ENCODE peak calls at places on chromosomes 5 and 9, in nine cellular contexts. Z, S, I, D, C, O, A, T and X are unnamed samples.

GRCh38 chr9:73683862-73684591 is 532.4 kb downstream of the ANXA1 start:
- DNase-seq in T (no peak), O (no peak), C (no peak), A (no peak), Z (no peak), D (no peak), I (no peak), S (no peak), X (peak)

GRCh38 chr5:55638455-55638854 is 73.7 kb downstream of the SLC38A9 start:
- DNase-seq in S (peak), D (no peak), A (no peak), I (no peak), O (no peak), C (no peak), T (no peak), Z (no peak), X (no peak)

GRCh38 chr5:76787237-76787636 is 31.6 kb upstream of the F2RL1 start:
- DNase-seq in D (peak), A (peak), I (no peak), Z (peak), O (no peak), S (peak), T (no peak), C (peak), X (no peak)

GRCh38 chr9:95552814-95553546 is 36.2 kb upstream of the PTCH1 start:
- DNase-seq in I (peak), S (no peak), O (peak), Z (peak), C (peak), A (no peak), T (no peak), D (peak), X (no peak)

GRCh38 chr5:142717582-142718215 is 31.8 kb upstream of the FGF1 start:
- DNase-seq in O (no peak), D (peak), T (no peak), I (no peak), A (no peak), Z (peak), C (no peak), S (peak), X (peak)

GRCh38 chr5:140868721-140869554 is at the start of gene PCDHA11:
- DNase-seq in O (peak), I (no peak), A (no peak), D (no peak), Z (no peak), C (no peak), S (no peak), T (no peak), X (peak)

GRCh38 chr5:135916638-135917263 is 21.1 kb upstream of the IL9 start:
- DNase-seq in I (no peak), S (no peak), C (no peak), Z (no peak), D (no peak), T (no peak), A (no peak), O (no peak), X (no peak)

GRCh38 chr9:97840521-97840920 is 12.5 kb upstream of the FOXE1 start:
- DNase-seq in S (peak), A (no peak), I (no peak), O (no peak), T (no peak), Z (no peak), C (no peak), D (no peak), X (no peak)

GRCh38 chr9:16128003-16128402 is 575.2 kb downstream of the CCDC171 start:
- DNase-seq in O (no peak), Z (no peak), T (no peak), D (no peak), S (no peak), I (no peak), C (no peak), A (no peak), X (no peak)

GRCh38 chr5:142426129-142426641 is 101.4 kb upstream of the SPRY4 start:
- DNase-seq in O (no peak), D (peak), S (peak), Z (peak), I (no peak), C (no peak), A (no peak), T (peak), X (peak)

GRCh38 chr5:57499262-57500050 is 16.8 kb upstream of the ACTBL2 start:
- DNase-seq in C (no peak), D (peak), A (no peak), T (peak), S (peak), O (peak), Z (no peak), I (no peak), X (peak)

GRCh38 chr9:91160181-91160580 is 201.5 kb downstream of the AUH start:
- DNase-seq in A (no peak), T (no peak), D (no peak), C (no peak), Z (no peak), I (no peak), O (no peak), S (no peak), X (no peak)

GRCh38 chr5:115423051-115423450 is 121.5 kb downstream of the FEM1C start:
- DNase-seq in T (no peak), A (no peak), Z (no peak), D (no peak), O (no peak), S (peak), C (no peak), I (no peak), X (no peak)

GRCh38 chr9:21362287-21362686 is 5.6 kb downstream of the IFNA13 start:
- DNase-seq in D (no peak), T (no peak), S (no peak), I (no peak), C (no peak), A (no peak), Z (no peak), O (no peak), X (no peak)

GRCh38 chr5:99936911-99937310 is 598.3 kb upstream of the FAM174A start:
- DNase-seq in Z (no peak), T (no peak), O (no peak), I (no peak), S (no peak), C (no peak), A (no peak), D (no peak), X (no peak)

GRCh38 chr5:83488821-83489220 is 17.3 kb downstream of the VCAN start:
- DNase-seq in T (no peak), I (no peak), O (no peak), D (no peak), Z (no peak), C (no peak), A (no peak), S (peak), X (no peak)

GRCh38 chr9:75183293-75183692 is 95.0 kb downstream of the OSTF1 start:
- DNase-seq in T (no peak), C (no peak), O (no peak), D (no peak), A (no peak), Z (no peak), S (no peak), I (no peak), X (no peak)

GRCh38 chr5:1468247-1468612 is 23.0 kb upstream of the SLC6A3 start:
- DNase-seq in T (no peak), O (peak), A (no peak), D (no peak), Z (peak), I (peak), C (no peak), S (no peak), X (no peak)

GRCh38 chr9:99876190-99876589 is 30.3 kb upstream of the STX17 start:
- DNase-seq in O (no peak), Z (no peak), C (no peak), S (no peak), I (no peak), T (no peak), A (no peak), D (no peak), X (peak)

GRCh38 chr5:78647838-78648358 is 674 bp downstream of the LHFPL2 start:
- DNase-seq in C (peak), T (no peak), I (peak), D (peak), Z (peak), S (peak), A (peak), O (no peak), X (no peak)

GRCh38 chr9:8374471-8374870 is 574.9 kb upstream of the DMAC1 start:
- DNase-seq in S (no peak), Z (no peak), D (no peak), O (no peak), A (no peak), C (no peak), I (no peak), T (no peak), X (no peak)

GRCh38 chr9:72467766-72468738 is 53.4 kb upstream of the TMC1 start:
- DNase-seq in O (no peak), S (no peak), A (no peak), I (no peak), T (no peak), D (no peak), C (no peak), Z (no peak), X (peak)

GRCh38 chr5:172005708-172006377 is 595 bp downstream of the FBXW11 start:
- DNase-seq in Z (peak), S (no peak), D (peak), I (peak), O (peak), T (no peak), C (no peak), A (peak), X (peak)

GRCh38 chr5:169914766-169915165 is 65.5 kb downstream of the INSYN2B start:
- DNase-seq in S (peak), Z (peak), C (peak), D (no peak), A (no peak), O (no peak), I (peak), T (no peak), X (no peak)

GRCh38 chr9:97475079-97475478 is 26.4 kb upstream of the TMOD1 start:
- DNase-seq in T (no peak), D (no peak), A (no peak), C (no peak), I (no peak), Z (no peak), S (peak), O (no peak), X (no peak)

GRCh38 chr5:7742241-7742656 is 108.7 kb downstream of the CFAP90 start:
- DNase-seq in A (no peak), Z (no peak), D (no peak), O (no peak), I (no peak), S (no peak), C (no peak), T (no peak), X (no peak)

GRCh38 chr9:12968093-12968492 is 193.3 kb downstream of the LURAP1L start:
- DNase-seq in A (no peak), T (no peak), O (no peak), C (no peak), I (no peak), D (no peak), S (peak), Z (no peak), X (no peak)

GRCh38 chr5:179887095-179887494 is 20.6 kb downstream of the TBC1D9B start:
- DNase-seq in S (no peak), C (no peak), A (no peak), Z (no peak), D (no peak), T (no peak), I (no peak), O (no peak), X (no peak)

GRCh38 chr5:159451197-159452052 is 121.1 kb upstream of the IL12B start:
- DNase-seq in D (peak), I (peak), C (no peak), O (no peak), Z (peak), T (peak), S (peak), A (no peak), X (no peak)

GRCh38 chr5:178145965-178146820 is 7.5 kb downstream of the NHP2 start:
- DNase-seq in S (peak), C (no peak), D (peak), A (peak), I (peak), Z (peak), O (peak), T (peak), X (peak)

GRCh38 chr5:93578813-93579560 is 2.0 kb downstream of the NR2F1-AS1 start:
- DNase-seq in I (peak), A (no peak), O (no peak), Z (peak), C (peak), D (no peak), S (peak), T (no peak), X (peak)

GRCh38 chr9:7844283-7844682 is 44.7 kb upstream of the DMAC1 start:
- DNase-seq in D (no peak), C (no peak), O (no peak), I (no peak), Z (no peak), S (peak), T (peak), A (no peak), X (peak)

GRCh38 chr9:3828495-3828894 is 302.7 kb upstream of the RFX3 start:
- DNase-seq in T (no peak), O (no peak), Z (no peak), C (no peak), A (no peak), I (no peak), S (peak), D (no peak), X (no peak)

GRCh38 chr9:123390337-123391135 is 34.5 kb downstream of the CRB2 start:
- DNase-seq in I (no peak), A (no peak), C (no peak), S (no peak), O (no peak), Z (peak), D (no peak), T (no peak), X (no peak)

GRCh38 chr5:177595991-177596774 is 3.7 kb upstream of the B4GALT7 start:
- DNase-seq in O (no peak), A (no peak), Z (no peak), S (no peak), C (no peak), I (no peak), D (no peak), T (peak), X (no peak)

GRCh38 chr5:140216468-140217074 is 41.6 kb downstream of the CYSTM1 start:
- DNase-seq in T (no peak), I (no peak), A (no peak), Z (no peak), S (no peak), C (no peak), D (no peak), O (peak), X (no peak)

DNA sequence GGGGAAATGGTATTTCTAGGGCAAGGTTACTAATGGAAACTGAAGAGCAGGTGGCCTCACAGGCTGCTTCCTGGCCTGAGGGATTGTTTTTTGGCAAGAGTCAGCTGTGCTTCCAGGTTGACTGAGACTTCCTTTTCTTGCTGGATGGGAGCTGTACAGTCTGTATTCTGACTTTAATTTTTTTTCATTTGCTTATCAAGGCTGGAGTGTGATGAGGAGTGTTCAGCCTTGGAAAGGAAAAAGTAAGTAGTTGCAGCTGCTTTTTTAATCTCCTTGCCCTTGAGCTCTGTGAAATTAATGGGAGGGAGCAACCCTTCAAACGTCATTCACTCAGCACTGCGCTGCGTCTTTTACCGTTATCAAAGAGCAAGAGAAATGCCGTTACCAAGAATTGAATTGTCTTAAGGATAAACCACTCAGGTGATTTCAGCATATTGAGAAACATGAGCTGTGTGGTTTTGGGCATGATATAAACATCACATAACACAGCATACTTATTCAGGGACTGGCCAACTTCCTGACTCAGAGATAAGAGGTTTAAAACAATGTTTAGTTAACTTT is 47.6 kb downstream of the AQP7 start:
- DNase-seq in O (no peak), I (no peak), D (no peak), Z (no peak), C (no peak), A (no peak), T (no peak), S (peak), X (no peak)
- TF ChIP-seq POLR2A in O (no peak), I (no peak), D (no peak), Z (no peak), C (no peak), A (no peak), T (no peak), S (no peak), X (no peak)

DNA sequence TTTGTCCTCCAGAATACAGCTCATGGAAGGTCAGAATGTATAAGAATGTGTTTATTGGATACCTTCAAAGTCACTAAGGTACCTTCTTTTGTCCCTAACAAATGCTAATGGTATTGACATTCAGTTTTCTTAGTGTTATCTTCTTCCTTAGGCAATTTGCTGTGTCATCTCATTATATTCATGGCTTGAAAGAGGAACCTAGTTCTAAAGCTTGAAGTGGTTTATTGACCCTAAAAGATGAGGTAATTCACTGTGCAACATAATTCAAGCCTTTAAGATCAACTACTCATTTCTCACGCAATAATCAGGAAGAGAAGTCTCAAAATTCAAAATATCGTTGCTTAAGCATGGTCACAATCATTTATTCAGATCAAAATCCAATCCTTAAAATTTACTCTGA is 342.7 kb upstream of the RIOK2 start:
- DNase-seq in S (no peak), C (no peak), Z (no peak), I (no peak), D (no peak), O (no peak), T (no peak), A (no peak), X (peak)
- TF ChIP-seq POLR2A in S (no peak), C (no peak), Z (no peak), I (no peak), D (no peak), O (no peak), T (no peak), A (no peak), X (no peak)

DNA sequence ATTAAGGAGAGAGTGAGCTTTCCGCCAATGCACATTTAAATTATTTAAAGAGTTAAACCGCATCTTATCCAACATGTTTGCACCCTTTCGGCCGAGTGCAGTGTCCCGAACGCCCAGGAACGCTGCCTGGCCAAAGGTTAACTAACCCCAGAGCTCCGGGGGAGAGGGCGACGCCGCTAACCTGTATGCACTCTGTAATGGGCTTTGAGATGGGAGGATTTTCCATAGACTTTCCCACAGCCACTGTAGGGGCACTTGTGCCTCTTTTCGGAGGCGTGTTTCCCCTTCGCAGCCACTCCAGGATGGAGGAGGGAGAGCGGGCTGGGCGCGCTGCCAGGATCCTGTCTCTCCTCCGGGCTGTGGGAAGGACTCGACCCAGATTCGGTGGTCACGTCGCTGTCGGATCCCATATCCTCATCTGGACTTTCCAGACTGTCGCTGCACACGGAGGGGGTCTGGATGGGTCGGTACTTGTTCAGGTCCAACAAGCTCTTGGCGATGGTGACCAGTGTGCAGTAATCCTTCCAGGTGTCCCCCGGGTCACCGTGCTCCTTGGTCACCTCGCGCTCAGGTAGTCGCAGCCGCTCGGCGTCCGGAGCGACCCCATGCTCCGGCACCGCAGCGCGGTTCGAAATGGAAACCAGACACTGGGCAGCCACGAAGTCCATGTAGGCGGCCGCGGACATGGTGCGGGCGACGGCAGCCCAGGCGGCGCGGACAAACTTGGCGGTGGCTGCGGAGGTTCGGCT is 1.6 kb downstream of the KLF9 start:
- DNase-seq in S (peak), Z (peak), A (peak), T (peak), I (peak), O (peak), C (peak), D (peak), X (peak)
- TF ChIP-seq POLR2A in S (peak), Z (no peak), A (peak), T (no peak), I (no peak), O (peak), C (no peak), D (no peak), X (no peak)

GRCh38 chr5:35229076-35230042 is 928 bp downstream of the PRLR start:
- DNase-seq in C (no peak), O (no peak), I (no peak), T (no peak), S (no peak), D (no peak), A (peak), Z (peak), X (peak)

GRCh38 chr5:35228304-35228703 is 2.0 kb downstream of the PRLR start:
- DNase-seq in O (no peak), T (no peak), Z (no peak), S (no peak), D (no peak), C (no peak), I (no peak), A (no peak), X (no peak)

GRCh38 chr5:35233121-35233520 is 2.8 kb upstream of the PRLR start:
- DNase-seq in A (no peak), I (no peak), D (no peak), O (no peak), Z (peak), C (no peak), T (no peak), S (no peak), X (no peak)

GRCh38 chr5:35232124-35232523 is 1.8 kb upstream of the PRLR start:
- DNase-seq in I (no peak), T (no peak), D (no peak), A (no peak), O (no peak), C (no peak), S (no peak), Z (no peak), X (no peak)

GRCh38 chr5:35230043-35230611 is at the start of gene PRLR:
- DNase-seq in C (no peak), O (no peak), Z (peak), D (peak), S (peak), T (no peak), A (peak), I (peak), X (peak)
- TF ChIP-seq POLR2A in C (no peak), O (no peak), Z (no peak), D (no peak), S (no peak), T (no peak), A (peak), I (peak), X (no peak)

GRCh38 chr5:95083606-95084005 is 201.3 kb downstream of the MCTP1 start:
- DNase-seq in A (no peak), C (no peak), I (no peak), S (no peak), D (no peak), O (no peak), Z (no peak), T (no peak), X (no peak)

GRCh38 chr5:95080026-95080425 is 204.9 kb downstream of the MCTP1 start:
- DNase-seq in D (no peak), O (no peak), A (no peak), C (no peak), S (no peak), T (no peak), I (no peak), Z (no peak), X (no peak)

GRCh38 chr5:95080456-95080855 is 204.4 kb downstream of the MCTP1 start:
- DNase-seq in C (no peak), Z (no peak), I (no peak), O (no peak), T (no peak), A (no peak), S (no peak), D (no peak), X (no peak)

GRCh38 chr5:95078868-95079267 is 206.0 kb downstream of the MCTP1 start:
- DNase-seq in S (no peak), C (no peak), A (no peak), D (no peak), T (no peak), I (no peak), Z (no peak), O (no peak), X (no peak)

GRCh38 chr5:95081500-95082355 is 203.2 kb downstream of the MCTP1 start:
- DNase-seq in D (peak), T (peak), O (no peak), A (no peak), C (peak), S (peak), I (no peak), Z (no peak), X (peak)
- TF ChIP-seq POLR2A in D (no peak), T (peak), O (no peak), A (peak), C (peak), S (peak), I (no peak), Z (no peak), X (peak)

GRCh38 chr9:14760060-14760459 is 37.5 kb upstream of the CER1 start:
- DNase-seq in D (no peak), C (no peak), A (no peak), O (no peak), Z (no peak), I (no peak), S (no peak), T (no peak), X (no peak)
- TF ChIP-seq POLR2A in D (no peak), C (no peak), A (no peak), O (no peak), Z (no peak), I (no peak), S (no peak), T (no peak), X (no peak)